ENCODE peak calls at places on chromosomes 5 and 9, in ten cellular contexts. X is nephron progenitor cell, W is cardiac fibroblast, H is PC-9, L is WTC11, P is GM12865, V is lower leg skin, B is epithelial cell of proximal tubule, C is astrocyte of the spinal cord, F is GM23338. D is an unnamed sample.

GRCh38 chr5:139389701-139390638 is at the start of gene MZB1:
- DNase-seq in B (no peak), V (no peak), H (no peak), F (no peak), C (no peak), P (peak; percentile 98), W (no peak), L (no peak), X (no peak), D (no peak)

GRCh38 chr5:159206818-159207217 is 2.5 kb downstream of the RNF145 start:
- DNase-seq in B (no peak), L (no peak), X (no peak), W (no peak), F (no peak), V (no peak), H (no peak), C (peak; percentile 25), P (no peak), D (no peak)

GRCh38 chr5:138542120-138542955 is 698 bp downstream of the ETF1 start:
- DNase-seq in F (no peak), V (no peak), C (no peak), X (peak; percentile 4), W (no peak), L (no peak), P (peak; percentile 23), B (no peak), H (no peak), D (no peak)

GRCh38 chr9:130884542-130885421 is 11.8 kb downstream of the QRFP start:
- DNase-seq in L (no peak), B (no peak), W (no peak), X (no peak), C (no peak), F (no peak), V (no peak), H (no peak), P (no peak), D (peak; percentile 77)

GRCh38 chr5:102823441-102823874 is 68.4 kb downstream of the PAM start:
- DNase-seq in B (peak; percentile 78), W (peak; percentile 68), C (peak; percentile 80), F (no peak), V (no peak), H (no peak), P (no peak), X (no peak), L (no peak), D (no peak)

GRCh38 chr9:27505744-27506161 is 18.3 kb upstream of the IFNK start:
- DNase-seq in B (no peak), L (no peak), H (peak; percentile 1), C (peak; percentile 54), X (no peak), F (no peak), V (no peak), P (no peak), W (no peak), D (no peak)

GRCh38 chr9:135075234-135076142 is 12.0 kb upstream of the OLFM1 start:
- DNase-seq in F (peak; percentile 75), B (no peak), V (peak; percentile 89), C (no peak), H (no peak), X (peak; percentile 66), W (peak; percentile 3), P (no peak), L (peak; percentile 60), D (peak; percentile 40)

GRCh38 chr9:127847155-127847463 is 7.3 kb downstream of the ENG start:
- DNase-seq in X (no peak), H (no peak), W (peak; percentile 54), L (no peak), P (no peak), F (no peak), C (no peak), B (no peak), V (no peak), D (no peak)

GRCh38 chr9:121242219-121242954 is 25.6 kb upstream of the GSN start:
- DNase-seq in X (no peak), B (no peak), P (no peak), H (no peak), W (peak; percentile 76), F (no peak), L (no peak), C (peak; percentile 55), V (peak; percentile 25), D (no peak)

GRCh38 chr5:107893642-107894041 is 222.9 kb upstream of the EFNA5 start:
- DNase-seq in W (peak; percentile 73), X (no peak), P (no peak), C (peak; percentile 68), H (no peak), V (no peak), L (no peak), B (peak; percentile 62), F (no peak), D (no peak)

GRCh38 chr9:17800397-17800796 is 221.5 kb downstream of the SH3GL2 start:
- DNase-seq in W (no peak), C (no peak), B (no peak), X (no peak), H (no peak), L (no peak), P (no peak), V (no peak), F (no peak), D (no peak)

GRCh38 chr9:99948896-99949295 is 42.4 kb downstream of the STX17 start:
- DNase-seq in B (no peak), X (no peak), P (no peak), F (no peak), L (no peak), H (no peak), V (no peak), C (peak; percentile 43), W (peak; percentile 55), D (no peak)

DNA sequence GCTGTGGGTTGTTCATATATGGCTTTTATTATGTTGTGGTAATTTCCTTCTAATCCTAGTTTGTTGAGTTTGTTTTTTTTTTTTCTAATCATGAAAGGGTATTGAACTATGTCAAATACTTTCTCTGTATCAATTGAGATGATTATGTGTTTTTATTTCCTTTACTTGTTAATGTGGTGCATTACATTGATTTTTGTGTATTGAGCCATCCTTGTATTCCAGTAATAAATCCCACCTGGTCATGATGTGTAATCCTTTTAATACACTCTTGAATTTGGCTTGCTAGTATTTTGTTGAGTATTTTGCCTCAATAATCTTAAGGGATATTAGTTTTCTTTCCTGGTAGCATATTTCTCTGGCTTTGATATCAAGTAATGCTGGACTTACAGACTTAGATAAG is 13.1 kb upstream of the ERCC6L2 start:
- DNase-seq in H (no peak), V (no peak), X (no peak), C (no peak), B (no peak), W (no peak), F (no peak), P (no peak), L (no peak), D (no peak)
- TF ChIP-seq CTCF in H (no peak), V (no peak), X (no peak), C (no peak), B (no peak), W (no peak), F (no peak), P (no peak), L (no peak), D (no peak)

GRCh38 chr5:93581738-93582414 is 857 bp upstream of the NR2F1-AS1 start:
- DNase-seq in B (no peak), V (no peak), W (peak; percentile 88), P (no peak), X (no peak), L (no peak), F (peak; percentile 73), H (peak; percentile 16), C (peak; percentile 91), D (no peak)

GRCh38 chr5:93583799-93584530 is 943 bp downstream of the NR2F1 start:
- DNase-seq in L (peak; percentile 57), C (no peak), V (no peak), F (peak; percentile 73), W (peak; percentile 55), B (no peak), X (peak; percentile 69), H (peak; percentile 48), P (peak; percentile 61), D (peak; percentile 90)

GRCh38 chr5:93583525-93583798 is 440 bp downstream of the NR2F1 start:
- DNase-seq in C (no peak), P (no peak), F (no peak), X (no peak), V (no peak), L (no peak), W (no peak), H (no peak), B (no peak), D (no peak)

GRCh38 chr5:93584531-93585053 is 1.6 kb downstream of the NR2F1 start:
- DNase-seq in P (no peak), B (no peak), C (peak; percentile 25), F (peak; percentile 62), V (no peak), X (peak; percentile 49), W (no peak), H (no peak), L (no peak), D (peak; percentile 79)

DNA sequence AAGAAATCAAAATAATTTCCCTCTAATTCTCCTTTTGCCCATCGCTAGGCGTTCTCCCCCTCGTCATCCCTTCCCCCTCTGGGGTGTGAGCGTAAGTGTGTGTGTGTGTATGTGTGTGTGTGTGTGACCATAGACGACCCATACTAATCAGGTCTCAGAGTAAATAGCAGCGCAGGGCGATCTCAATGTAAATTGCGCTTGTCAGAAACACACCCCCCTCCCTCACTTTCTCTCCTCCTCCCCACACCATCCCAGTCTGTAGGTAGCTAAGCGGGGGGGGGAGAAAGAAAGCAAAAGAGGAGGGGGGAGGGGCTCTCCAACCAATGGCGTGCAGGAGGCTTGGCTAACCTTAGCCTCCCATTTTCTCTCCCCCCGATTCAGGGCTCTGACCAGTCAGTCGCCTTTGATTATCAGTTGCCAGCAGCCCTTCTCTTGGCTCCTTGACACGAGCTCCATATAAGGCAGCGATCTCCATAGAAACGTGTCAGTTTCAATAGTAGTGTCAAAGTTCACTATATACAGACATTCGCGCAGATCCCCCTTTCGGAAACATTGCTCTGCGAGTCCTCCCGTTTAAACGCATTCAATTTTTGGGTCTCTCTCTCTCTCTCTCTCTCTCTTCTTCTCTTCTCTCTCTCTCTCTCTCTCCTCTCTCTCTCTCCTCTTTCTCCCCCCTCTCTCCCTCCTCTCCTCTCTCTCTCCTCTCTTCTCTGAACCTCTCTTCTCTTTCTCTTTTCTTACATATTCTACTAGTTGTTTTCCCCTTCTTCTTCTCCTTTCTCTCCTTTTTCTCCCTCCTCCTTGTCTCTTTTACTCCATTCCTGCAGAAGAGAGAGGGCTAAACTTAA is at the start of gene NR2F1:
- DNase-seq in H (peak; percentile 46), C (peak; percentile 99), F (peak; percentile 93), L (peak; percentile 61), W (peak; percentile 99), X (peak; percentile 80), V (no peak), B (peak; percentile 74), P (peak; percentile 57), D (no peak)
- TF ChIP-seq CTCF in H (peak; percentile 79), C (no peak), F (no peak), L (no peak), W (no peak), X (no peak), V (peak; percentile 53), B (no peak), P (no peak), D (no peak)

GRCh38 chr9:137054932-137055384 is 1.1 kb upstream of the ENTPD2 start:
- DNase-seq in X (no peak), V (no peak), F (no peak), C (no peak), H (no peak), P (no peak), W (no peak), B (no peak), L (no peak), D (no peak)
- TF ChIP-seq CTCF in X (no peak), V (no peak), F (no peak), C (no peak), H (no peak), P (no peak), W (no peak), B (no peak), L (no peak), D (no peak)

GRCh38 chr9:19583890-19584289 is 175.1 kb downstream of the ACER2 start:
- DNase-seq in C (no peak), W (no peak), L (no peak), F (peak; percentile 10), X (no peak), V (no peak), H (no peak), B (no peak), P (no peak), D (no peak)
- TF ChIP-seq CTCF in C (no peak), W (no peak), L (no peak), F (peak; percentile 58), X (no peak), V (no peak), H (no peak), B (no peak), P (no peak), D (no peak)

D was measured in left lung.